ENCODE peak calls at places on chromosomes 7 and 10, in seven cellular contexts. X is GM23248; N is NT2/D1; R is activated T-cell treated with anti-CD3 and anti-CD28 coated beads, Interleukin-2, amount 50 U/mL, for 72 hours; I is activated CD8-positive, alpha-beta memory T cell treated with anti-CD3 and anti-CD28 coated beads, Interleukin-2, amount 50 U/mL, for 48 hours; C is C1 segment of cervical spinal cord; Y is activated CD4-positive, alpha-beta memory T cell treated with anti-CD3 and anti-CD28 coated beads, Interleukin-2, amount 10 ng/mL, durations not matched to agents 7 days and 5 days. M is an unnamed sample.

GRCh38 chr10:127679642-127680255 is 57.2 kb upstream of the FOXI2 start:
- DNase-seq in C (no peak), Y (no peak), R (no peak), N (no peak), X (no peak), I (no peak), M (no peak)

GRCh38 chr7:45915606-45916005 is 5.5 kb downstream of the IGFBP3 start:
- DNase-seq in R (no peak), Y (no peak), I (no peak), C (no peak), X (peak), N (no peak), M (no peak)

GRCh38 chr7:1152492-1152891 is 7.5 kb downstream of the ZFAND2A start:
- DNase-seq in I (no peak), Y (no peak), X (no peak), N (no peak), R (no peak), C (no peak), M (no peak)

GRCh38 chr10:32279795-32280194 is 67.2 kb downstream of the EPC1 start:
- DNase-seq in R (no peak), I (no peak), Y (no peak), X (no peak), N (no peak), C (no peak), M (no peak)

GRCh38 chr10:28294169-28294532 is 8.7 kb downstream of the MPP7 start:
- DNase-seq in I (no peak), R (no peak), X (no peak), Y (no peak), N (no peak), C (no peak), M (no peak)

GRCh38 chr10:96720422-96721206 is at the start of gene PIK3AP1:
- DNase-seq in N (no peak), I (peak), X (peak), Y (peak), C (no peak), R (peak), M (no peak)

GRCh38 chr10:84743483-84743882 is 415.1 kb downstream of the CCSER2 start:
- DNase-seq in R (no peak), C (no peak), N (no peak), X (peak), Y (no peak), I (no peak), M (no peak)

GRCh38 chr10:101961591-101962498 is 94.1 kb downstream of the ARMH3 start:
- DNase-seq in N (no peak), Y (no peak), X (peak), R (no peak), C (no peak), I (no peak), M (no peak)

GRCh38 chr7:39431242-39431641 is 135.0 kb upstream of the YAE1 start:
- DNase-seq in C (no peak), R (no peak), N (no peak), I (no peak), X (no peak), Y (no peak), M (no peak)

GRCh38 chr10:29131952-29132820 is 156.7 kb upstream of the LYZL1 start:
- DNase-seq in C (no peak), X (peak), N (no peak), R (no peak), Y (no peak), I (no peak), M (no peak)

GRCh38 chr7:1536105-1536767 is 5.7 kb downstream of the MAFK start:
- DNase-seq in X (no peak), R (no peak), C (no peak), N (no peak), Y (no peak), I (no peak), M (no peak)

GRCh38 chr7:102412548-102412947 is 16.4 kb downstream of the PRKRIP1 start:
- DNase-seq in C (peak), R (peak), Y (peak), N (no peak), I (no peak), X (peak), M (no peak)

GRCh38 chr10:48439581-48440041 is 133.1 kb downstream of the MAPK8 start:
- DNase-seq in C (no peak), N (no peak), Y (no peak), X (peak), R (no peak), I (peak), M (no peak)

GRCh38 chr7:103704701-103705100 is 258.7 kb upstream of the SLC26A5 start:
- DNase-seq in R (no peak), N (no peak), Y (no peak), I (no peak), C (no peak), X (no peak), M (no peak)

GRCh38 chr7:36682102-36682501 is 42.2 kb downstream of the AOAH start:
- DNase-seq in R (no peak), X (no peak), N (no peak), C (no peak), I (no peak), Y (no peak), M (no peak)

GRCh38 chr7:7176421-7177043 is 5.8 kb upstream of the C1GALT1 start:
- DNase-seq in I (no peak), Y (no peak), R (no peak), X (peak), C (no peak), N (peak), M (no peak)

GRCh38 chr10:84715911-84716310 is 387.5 kb downstream of the CCSER2 start:
- DNase-seq in I (no peak), X (peak), N (peak), Y (peak), C (no peak), R (peak), M (peak)

GRCh38 chr10:103612462-103613365 is 119.2 kb downstream of the NEURL1 start:
- DNase-seq in N (no peak), Y (no peak), X (peak), R (no peak), C (no peak), I (no peak), M (no peak)

GRCh38 chr10:102604379-102604960 is 39.8 kb upstream of the TRIM8 start:
- DNase-seq in Y (no peak), I (no peak), X (peak), R (no peak), N (no peak), C (no peak), M (no peak)

GRCh38 chr10:48523212-48523819 is 81.6 kb downstream of the ARHGAP22 start:
- DNase-seq in C (no peak), I (no peak), N (no peak), Y (no peak), R (no peak), X (peak), M (no peak)

GRCh38 chr7:3648276-3648675 is 347.2 kb downstream of the SDK1 start:
- DNase-seq in R (no peak), N (no peak), Y (no peak), C (no peak), X (no peak), I (no peak), M (no peak)

GRCh38 chr10:126397640-126398382 is 9.5 kb upstream of the ADAM12 start:
- DNase-seq in N (peak), I (no peak), X (peak), R (no peak), C (no peak), Y (no peak), M (no peak)

GRCh38 chr10:22615819-22616499 is 98.4 kb downstream of the PIP4K2A start:
- DNase-seq in R (peak), X (no peak), Y (peak), C (peak), N (no peak), I (no peak), M (no peak)

GRCh38 chr7:130432886-130433285 is 7.9 kb downstream of the CEP41 start:
- DNase-seq in Y (no peak), N (no peak), X (peak), C (no peak), R (no peak), I (no peak), M (no peak)